ENCODE peak calls at places on chromosomes 4 and X, in ten cellular contexts. K, Q, Y, E, H, B, U, L, C and G are unnamed samples.

GRCh38 chrX:130071611-130072349 is 38.5 kb downstream of the ELF4 start:
- DNase-seq in C (no peak), B (no peak), Q (no peak), L (no peak), U (no peak), Y (no peak), E (no peak), K (no peak), H (no peak), G (no peak)

GRCh38 chr4:112514079-112514448 is 1.9 kb downstream of the NEUROG2 start:
- DNase-seq in E (no peak), C (no peak), Q (no peak), H (no peak), K (no peak), U (no peak), Y (no peak), B (no peak), L (no peak), G (no peak)

GRCh38 chr4:183348706-183349659 is 26.8 kb upstream of the CLDN24 start:
- DNase-seq in U (no peak), Q (peak; percentile 54), H (no peak), C (no peak), K (peak; percentile 98), E (no peak), Y (peak; percentile 47), B (no peak), L (peak; percentile 93), G (no peak)

GRCh38 chrX:11196476-11196875 is 85.3 kb downstream of the HCCS start:
- DNase-seq in H (no peak), E (no peak), L (no peak), B (no peak), Q (peak; percentile 23), Y (no peak), C (no peak), U (no peak), K (peak; percentile 78), G (no peak)

GRCh38 chr4:26873391-26874026 is 12.9 kb downstream of the STIM2 start:
- DNase-seq in K (no peak), L (no peak), H (no peak), E (no peak), U (peak; percentile 7), B (no peak), Y (no peak), Q (no peak), C (no peak), G (peak; percentile 59)

GRCh38 chr4:6771229-6771671 is 11.3 kb upstream of the KIAA0232 start:
- DNase-seq in U (no peak), E (peak; percentile 52), K (no peak), Q (no peak), Y (no peak), C (no peak), L (no peak), H (peak; percentile 97), B (peak; percentile 87), G (no peak)

GRCh38 chrX:19017271-19017670 is 33.4 kb upstream of the PHKA2 start:
- DNase-seq in Y (peak; percentile 61), H (no peak), K (peak; percentile 52), C (no peak), L (no peak), E (no peak), Q (no peak), B (no peak), U (peak; percentile 13), G (no peak)

GRCh38 chr4:3385719-3386440 is 55.9 kb upstream of the HGFAC start:
- DNase-seq in Q (no peak), K (no peak), E (peak; percentile 48), U (no peak), B (peak; percentile 67), Y (no peak), L (no peak), C (no peak), H (no peak), G (no peak)

GRCh38 chrX:78650906-78651437 is 8.2 kb downstream of the RTL3 start:
- DNase-seq in B (no peak), C (no peak), U (no peak), Y (no peak), H (no peak), E (no peak), K (peak; percentile 68), Q (peak; percentile 87), L (peak; percentile 44), G (no peak)

GRCh38 chr4:87298362-87298761 is 24.3 kb downstream of the HSD17B13 start:
- DNase-seq in H (no peak), B (no peak), U (no peak), E (no peak), K (no peak), Q (no peak), Y (no peak), C (no peak), L (no peak), G (no peak)

GRCh38 chr4:139278956-139279722 is 886 bp downstream of the MGARP start:
- DNase-seq in Y (no peak), K (peak; percentile 42), B (no peak), Q (no peak), L (no peak), H (no peak), U (peak; percentile 26), E (no peak), C (no peak), G (no peak)

GRCh38 chrX:117274943-117275342 is 812.2 kb upstream of the CT83 start:
- DNase-seq in Q (no peak), B (no peak), H (no peak), Y (no peak), U (no peak), K (no peak), L (no peak), C (no peak), E (no peak), G (no peak)

GRCh38 chr4:7393491-7394183 is 41.1 kb downstream of the PSAPL1 start:
- DNase-seq in Y (no peak), K (no peak), C (no peak), H (peak; percentile 52), E (no peak), B (peak; percentile 26), U (peak; percentile 1), L (no peak), Q (no peak), G (no peak)

GRCh38 chr4:98816386-98816785 is 112.5 kb downstream of the EIF4E start:
- DNase-seq in Q (no peak), H (no peak), U (no peak), K (no peak), B (no peak), L (no peak), E (no peak), C (no peak), Y (no peak), G (no peak)
- TF ChIP-seq CTCF in Q (no peak), H (no peak), U (no peak), K (no peak), B (no peak), L (no peak), E (no peak), C (no peak), Y (no peak), G (no peak)

DNA sequence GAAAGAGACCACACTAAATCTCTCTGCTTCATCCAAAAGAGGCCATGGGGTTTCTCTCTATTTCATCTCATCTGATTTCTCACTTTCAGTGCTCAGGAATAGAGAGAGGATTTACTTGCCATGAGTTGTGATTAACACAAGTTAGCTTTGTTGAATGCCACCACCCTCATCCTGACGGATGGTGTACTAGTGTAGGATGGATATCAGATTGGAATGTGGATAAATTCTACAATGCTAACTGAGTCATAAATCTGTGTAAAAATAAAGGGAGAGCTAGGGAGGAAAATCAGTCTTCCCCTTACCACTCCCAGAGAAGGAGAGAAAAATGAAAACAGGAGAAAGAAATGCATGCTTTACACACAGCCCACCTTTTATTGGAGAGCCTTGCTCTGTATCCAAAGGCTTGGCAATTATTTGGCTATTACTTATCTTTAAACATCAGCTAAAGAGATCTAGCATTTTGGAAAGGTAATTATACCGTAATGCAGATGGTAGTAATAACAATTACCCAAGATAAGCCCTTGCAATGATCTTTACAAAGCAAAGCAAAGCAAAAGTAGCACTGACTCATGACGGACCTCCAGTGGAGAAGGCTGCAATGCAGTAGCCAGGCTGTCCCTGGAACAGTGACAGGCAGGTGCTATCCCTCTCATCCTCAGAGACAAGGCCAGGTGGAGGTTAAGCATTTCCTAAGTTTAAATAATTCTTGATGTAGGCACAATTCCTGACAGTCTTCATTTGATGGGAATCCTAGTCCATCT is 306.3 kb upstream of the PPARGC1A start:
- DNase-seq in U (no peak), C (no peak), Y (no peak), L (no peak), K (no peak), H (no peak), B (no peak), Q (no peak), E (no peak), G (no peak)
- TF ChIP-seq CTCF in U (no peak), C (no peak), Y (no peak), L (no peak), K (no peak), H (no peak), B (no peak), Q (peak; percentile 16), E (no peak), G (no peak)

DNA sequence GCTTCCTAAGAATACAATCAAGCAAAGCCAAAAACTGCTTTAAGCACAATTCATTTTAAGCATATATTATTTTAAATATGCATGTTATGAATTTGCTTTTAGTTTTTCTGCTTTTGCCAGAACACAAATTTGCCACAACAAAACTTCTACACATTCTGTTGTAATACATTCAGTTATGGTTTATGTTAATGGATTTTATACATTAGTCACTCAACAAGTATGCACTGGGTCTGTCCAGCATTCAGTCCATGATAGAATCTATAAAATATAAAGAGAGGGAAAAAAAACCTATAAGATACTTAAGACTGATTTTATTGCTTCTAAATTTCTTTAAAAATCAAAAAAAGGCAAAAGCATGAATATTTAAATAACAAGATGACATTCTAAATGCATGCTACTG is 22.2 kb downstream of the IQCM start:
- DNase-seq in K (peak; percentile 44), B (no peak), Q (peak; percentile 12), Y (no peak), L (no peak), U (no peak), H (no peak), E (no peak), C (no peak), G (no peak)
- TF ChIP-seq CTCF in K (no peak), B (no peak), Q (no peak), Y (no peak), L (no peak), U (no peak), H (no peak), E (no peak), C (no peak), G (no peak)

DNA sequence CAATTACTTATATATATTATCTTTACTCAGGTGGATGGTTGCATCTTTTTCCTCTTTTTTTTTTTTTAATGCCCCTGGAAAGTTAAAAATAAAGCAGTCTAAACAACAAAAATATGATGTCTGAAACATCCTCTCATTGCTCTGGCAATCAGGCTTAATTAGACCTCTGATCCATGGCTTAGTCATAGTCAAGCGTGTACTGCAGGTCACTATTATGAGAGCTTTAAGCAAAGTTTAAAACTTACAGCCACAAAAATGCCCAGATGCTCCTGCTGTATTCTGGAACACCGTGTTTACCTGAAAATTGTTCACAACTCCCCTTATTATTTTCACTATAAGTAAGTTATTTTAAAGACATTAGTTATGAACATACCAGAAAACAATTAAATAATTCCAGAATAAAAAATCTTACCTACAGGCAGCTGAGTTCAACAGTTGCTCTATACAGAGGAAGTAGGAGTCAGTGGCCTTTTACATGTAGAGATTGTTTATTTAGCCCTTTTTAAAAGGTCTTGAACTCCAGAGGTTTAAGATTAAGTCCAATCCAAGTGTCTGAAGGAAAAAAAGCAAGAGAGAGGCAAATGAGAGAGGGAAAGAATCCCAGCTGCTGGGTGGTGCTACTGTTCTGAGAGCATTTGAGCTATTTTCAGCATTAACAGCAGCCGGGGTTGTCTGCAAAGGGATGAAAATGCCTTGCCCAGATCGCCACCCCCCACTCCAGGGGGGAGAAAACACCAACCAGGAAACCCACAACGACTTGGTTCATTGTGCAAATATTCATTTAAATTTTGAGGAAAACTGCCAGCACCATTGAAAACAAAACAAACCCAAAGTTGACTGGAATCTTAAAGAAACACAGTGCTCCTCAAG is 36.9 kb downstream of the SORBS2 start:
- DNase-seq in B (peak; percentile 84), Y (peak; percentile 15), L (peak; percentile 75), E (no peak), U (no peak), K (peak; percentile 81), C (no peak), H (peak; percentile 87), Q (peak; percentile 86), G (no peak)
- TF ChIP-seq CTCF in B (no peak), Y (no peak), L (peak; percentile 10), E (no peak), U (no peak), K (no peak), C (no peak), H (no peak), Q (no peak), G (no peak)